ENCODE peak calls at places on chromosomes 5 and 9, in eight cellular contexts. One of them, this sample, is unnamed. For H3K4me1, the result is how much of the 10 kb centered on the place peaks cover.

GRCh38 chr5:1067141-1068121 is 44.4 kb downstream of the SLC12A7 start:
- DNase-seq in DND-41: no peak
- DNase-seq in fibroblast of lung: no peak
- DNase-seq in IMR-90: no peak
- DNase-seq in thoracic aorta: no peak
- DNase-seq in adrenal gland: no peak
- DNase-seq in pancreas: peak
- DNase-seq in MM.1S: no peak
- DNase-seq in this sample: no peak

GRCh38 chr9:114270120-114270975 is 52.5 kb upstream of the ORM1 start:
- DNase-seq in DND-41: no peak
- DNase-seq in fibroblast of lung: no peak
- DNase-seq in IMR-90: no peak
- DNase-seq in thoracic aorta: no peak
- DNase-seq in adrenal gland: no peak
- DNase-seq in pancreas: no peak
- DNase-seq in MM.1S: no peak
- DNase-seq in this sample: no peak

GRCh38 chr5:149937610-149938009 is 7.0 kb downstream of the PDE6A start:
- DNase-seq in DND-41: no peak
- DNase-seq in fibroblast of lung: no peak
- DNase-seq in IMR-90: no peak
- DNase-seq in thoracic aorta: no peak
- DNase-seq in adrenal gland: no peak
- DNase-seq in pancreas: no peak
- DNase-seq in MM.1S: no peak
- DNase-seq in this sample: no peak

GRCh38 chr9:106684940-106685695 is 177.8 kb upstream of the ZNF462 start:
- DNase-seq in DND-41: no peak
- DNase-seq in fibroblast of lung: no peak
- DNase-seq in IMR-90: no peak
- DNase-seq in thoracic aorta: no peak
- DNase-seq in adrenal gland: no peak
- DNase-seq in pancreas: no peak
- DNase-seq in MM.1S: no peak
- DNase-seq in this sample: no peak

GRCh38 chr5:90657788-90658187 is 99.2 kb downstream of the ADGRV1 start:
- DNase-seq in DND-41: no peak
- DNase-seq in fibroblast of lung: no peak
- DNase-seq in IMR-90: no peak
- DNase-seq in thoracic aorta: no peak
- DNase-seq in adrenal gland: no peak
- DNase-seq in pancreas: no peak
- DNase-seq in MM.1S: no peak
- DNase-seq in this sample: no peak

GRCh38 chr9:16033921-16034320 is 481.1 kb downstream of the CCDC171 start:
- DNase-seq in DND-41: no peak
- DNase-seq in fibroblast of lung: no peak
- DNase-seq in IMR-90: no peak
- DNase-seq in thoracic aorta: no peak
- DNase-seq in adrenal gland: no peak
- DNase-seq in pancreas: no peak
- DNase-seq in MM.1S: no peak
- DNase-seq in this sample: no peak

GRCh38 chr5:141811287-141812155 is 66.7 kb downstream of the PCDH1 start:
- DNase-seq in DND-41: peak
- DNase-seq in fibroblast of lung: no peak
- DNase-seq in IMR-90: no peak
- DNase-seq in thoracic aorta: no peak
- DNase-seq in adrenal gland: no peak
- DNase-seq in pancreas: no peak
- DNase-seq in MM.1S: peak
- DNase-seq in this sample: peak

GRCh38 chr5:107809201-107810034 is 138.7 kb upstream of the EFNA5 start:
- DNase-seq in DND-41: no peak
- DNase-seq in fibroblast of lung: peak
- DNase-seq in IMR-90: peak
- DNase-seq in thoracic aorta: no peak
- DNase-seq in adrenal gland: no peak
- DNase-seq in pancreas: no peak
- DNase-seq in MM.1S: no peak
- DNase-seq in this sample: no peak

GRCh38 chr9:121763561-121764370 is 112.3 kb downstream of the DAB2IP start:
- DNase-seq in DND-41: no peak
- DNase-seq in fibroblast of lung: no peak
- DNase-seq in IMR-90: no peak
- DNase-seq in thoracic aorta: no peak
- DNase-seq in adrenal gland: no peak
- DNase-seq in pancreas: peak
- DNase-seq in MM.1S: no peak
- DNase-seq in this sample: no peak

GRCh38 chr5:171573451-171574160 is 154.2 kb downstream of the FGF18 start:
- DNase-seq in DND-41: no peak
- DNase-seq in fibroblast of lung: no peak
- DNase-seq in IMR-90: no peak
- DNase-seq in thoracic aorta: no peak
- DNase-seq in adrenal gland: no peak
- DNase-seq in pancreas: no peak
- DNase-seq in MM.1S: no peak
- DNase-seq in this sample: no peak

GRCh38 chr5:135034186-135034962 is at the start of gene PITX1:
- DNase-seq in DND-41: peak
- DNase-seq in fibroblast of lung: peak
- DNase-seq in IMR-90: peak
- DNase-seq in thoracic aorta: no peak
- DNase-seq in adrenal gland: peak
- DNase-seq in pancreas: peak
- DNase-seq in MM.1S: peak
- DNase-seq in this sample: peak

GRCh38 chr5:135033866-135034185 is 202 bp downstream of the PITX1 start:
- DNase-seq in DND-41: no peak
- DNase-seq in fibroblast of lung: no peak
- DNase-seq in IMR-90: no peak
- DNase-seq in thoracic aorta: no peak
- DNase-seq in adrenal gland: no peak
- DNase-seq in pancreas: no peak
- DNase-seq in MM.1S: no peak
- DNase-seq in this sample: no peak

GRCh38 chr5:135036405-135036804 is 2.4 kb upstream of the PITX1 start:
- DNase-seq in DND-41: no peak
- DNase-seq in fibroblast of lung: no peak
- DNase-seq in IMR-90: no peak
- DNase-seq in thoracic aorta: no peak
- DNase-seq in adrenal gland: no peak
- DNase-seq in pancreas: peak
- DNase-seq in MM.1S: no peak
- DNase-seq in this sample: no peak

GRCh38 chr5:135035678-135036030 is 1.6 kb upstream of the PITX1 start:
- DNase-seq in DND-41: no peak
- DNase-seq in fibroblast of lung: no peak
- DNase-seq in IMR-90: no peak
- DNase-seq in thoracic aorta: no peak
- DNase-seq in adrenal gland: no peak
- DNase-seq in pancreas: peak
- DNase-seq in MM.1S: no peak
- DNase-seq in this sample: no peak

DNA sequence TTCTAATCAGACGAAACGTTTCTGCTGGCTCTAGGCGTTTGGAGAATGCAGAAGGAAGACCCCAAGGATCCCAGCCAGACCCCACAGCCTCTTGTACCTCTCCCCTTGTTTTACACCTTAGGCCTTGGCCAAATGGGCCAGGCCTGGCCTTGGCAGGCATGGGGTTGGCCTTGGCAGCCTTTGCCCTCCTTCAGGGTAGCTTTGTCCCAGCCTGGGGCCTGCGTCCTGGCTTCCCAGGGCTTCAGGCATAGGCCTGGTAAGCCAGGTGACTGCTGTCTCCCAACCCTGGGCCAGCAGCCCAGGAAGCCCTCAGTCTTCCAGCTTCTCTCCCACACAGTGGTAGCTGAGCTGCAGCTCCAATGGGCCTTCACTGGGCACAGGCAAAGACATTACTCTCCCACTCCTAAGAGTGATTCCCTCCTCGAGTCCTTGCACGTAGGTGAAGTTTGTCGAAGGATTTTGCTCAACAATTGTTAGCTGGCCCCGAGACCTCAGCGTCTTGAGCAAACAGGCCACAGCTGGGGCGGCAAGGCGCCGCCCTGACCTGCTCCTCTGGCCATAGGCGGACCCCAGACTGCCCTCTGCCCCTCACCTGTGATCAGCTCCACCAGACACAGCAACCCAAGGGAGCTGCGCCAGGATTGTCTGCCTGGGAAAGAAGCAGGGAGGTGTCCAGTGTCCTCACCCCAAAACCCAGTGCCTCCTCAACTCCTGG is 1.1 kb upstream of the PITX1 start:
- DNase-seq in DND-41: no peak
- DNase-seq in fibroblast of lung: no peak
- DNase-seq in IMR-90: no peak
- DNase-seq in thoracic aorta: no peak
- DNase-seq in adrenal gland: no peak
- DNase-seq in pancreas: peak
- DNase-seq in MM.1S: no peak
- DNase-seq in this sample: no peak
- H3K4me3 ChIP-seq in DND-41: no peak
- H3K4me3 ChIP-seq in fibroblast of lung: no peak
- H3K4me3 ChIP-seq in IMR-90: peak
- H3K4me3 ChIP-seq in thoracic aorta: no peak
- H3K4me3 ChIP-seq in adrenal gland: no peak
- H3K4me3 ChIP-seq in pancreas: no peak
- H3K4me3 ChIP-seq in MM.1S: no peak
- H3K4me3 ChIP-seq in this sample: no peak

DNA sequence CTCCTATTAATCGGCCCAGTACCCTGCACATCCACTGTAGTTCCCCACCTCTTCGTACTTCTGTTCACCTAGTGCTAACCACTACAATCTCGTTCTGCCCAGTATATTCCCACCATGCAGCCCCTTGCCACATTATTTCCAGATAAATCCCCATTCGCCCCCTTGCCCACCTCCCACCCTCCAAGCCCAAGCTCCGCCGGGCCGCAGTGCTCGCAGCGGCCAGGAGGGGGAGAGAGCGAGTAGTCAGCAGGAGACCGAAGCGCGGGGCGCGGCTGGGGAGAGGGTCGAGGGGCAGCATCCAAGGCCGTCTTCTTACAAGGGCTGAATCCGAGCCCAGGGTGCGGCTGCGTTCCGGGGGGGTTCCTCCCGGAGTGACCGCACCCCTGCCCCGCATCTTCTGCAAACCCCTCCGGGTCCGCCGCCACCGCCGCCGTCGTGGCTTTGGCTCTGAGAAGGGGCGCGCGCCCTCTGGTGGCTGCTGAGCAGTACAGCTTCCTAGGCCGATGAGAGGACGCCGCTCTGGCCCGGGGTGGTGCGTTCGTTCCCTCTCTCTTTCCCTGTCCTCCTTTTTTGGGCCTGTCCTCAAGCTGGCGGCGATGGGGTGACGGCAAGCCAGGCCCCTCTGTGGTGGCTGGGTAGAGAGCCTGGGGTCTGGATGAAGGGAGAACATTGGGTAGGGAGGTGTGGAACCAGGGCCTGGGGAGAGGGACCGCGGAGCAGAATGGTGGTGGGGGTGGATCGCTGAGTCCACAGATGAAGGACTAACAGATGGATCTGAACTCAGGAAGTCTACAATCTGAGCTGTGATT is 30.0 kb upstream of the PSD2 start:
- DNase-seq in DND-41: peak
- DNase-seq in fibroblast of lung: peak
- DNase-seq in IMR-90: peak
- DNase-seq in thoracic aorta: no peak
- DNase-seq in adrenal gland: peak
- DNase-seq in pancreas: peak
- DNase-seq in MM.1S: peak
- DNase-seq in this sample: peak
- H3K4me1 ChIP-seq in DND-41: under half
- H3K4me1 ChIP-seq in fibroblast of lung: under half
- H3K4me1 ChIP-seq in IMR-90: under half
- H3K4me1 ChIP-seq in thoracic aorta: under half
- H3K4me1 ChIP-seq in adrenal gland: under half
- H3K4me1 ChIP-seq in pancreas: under half
- H3K4me1 ChIP-seq in MM.1S: under half
- H3K4me1 ChIP-seq in this sample: under half

DNA sequence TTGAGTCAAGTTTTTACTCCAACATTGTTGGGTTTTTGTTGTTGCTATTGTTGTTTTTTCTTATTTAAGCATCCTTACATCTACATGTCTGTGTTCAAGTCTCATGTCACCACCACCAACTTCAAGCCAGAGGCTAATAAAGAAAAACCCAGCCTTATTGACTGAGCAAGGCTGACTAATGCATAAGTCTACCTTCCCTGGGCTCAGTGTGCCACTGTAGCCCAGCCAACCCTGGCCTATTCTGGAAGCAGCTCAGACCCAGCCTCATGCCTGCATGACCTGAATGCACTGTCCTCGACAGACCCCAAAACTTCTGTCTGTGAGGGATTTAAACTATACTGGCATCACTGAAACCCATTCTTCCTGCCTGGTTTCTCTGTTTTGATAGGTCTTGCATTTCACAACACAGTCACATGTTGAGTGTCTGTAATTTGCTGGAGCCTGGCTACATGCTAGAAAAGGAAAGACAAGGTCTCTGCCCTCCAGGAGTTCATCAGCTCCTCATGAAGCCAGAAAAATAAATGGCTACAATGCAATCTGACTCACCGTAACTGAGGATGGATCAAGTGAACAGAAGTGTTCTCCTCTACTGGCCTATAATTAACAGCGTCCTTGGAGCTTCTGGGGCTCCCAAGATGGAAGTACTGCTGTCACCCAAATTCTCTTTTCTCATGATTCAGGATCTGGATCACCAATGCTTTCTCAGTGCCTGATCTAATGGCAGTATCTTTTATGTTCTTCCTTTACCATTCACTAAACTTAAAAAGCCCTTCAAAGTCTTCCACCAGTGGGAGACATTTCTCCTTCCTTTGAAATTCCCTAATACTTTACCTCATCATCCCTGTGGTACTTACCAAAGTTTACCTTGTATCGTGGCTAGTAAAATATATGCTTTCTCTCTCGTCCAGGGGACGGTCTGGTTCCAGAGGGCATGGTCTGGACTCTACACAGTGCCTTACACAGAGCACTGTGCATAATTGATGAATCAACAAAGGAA is 103.9 kb upstream of the IFNE start:
- DNase-seq in DND-41: no peak
- DNase-seq in fibroblast of lung: no peak
- DNase-seq in IMR-90: no peak
- DNase-seq in thoracic aorta: no peak
- DNase-seq in adrenal gland: no peak
- DNase-seq in pancreas: no peak
- DNase-seq in MM.1S: no peak
- DNase-seq in this sample: no peak
- TF ChIP-seq CTCF in DND-41: no peak
- TF ChIP-seq CTCF in fibroblast of lung: peak
- TF ChIP-seq CTCF in IMR-90: peak
- TF ChIP-seq CTCF in thoracic aorta: no peak
- TF ChIP-seq CTCF in adrenal gland: no peak
- TF ChIP-seq CTCF in pancreas: no peak
- TF ChIP-seq CTCF in MM.1S: no peak
- TF ChIP-seq CTCF in this sample: no peak

DNA sequence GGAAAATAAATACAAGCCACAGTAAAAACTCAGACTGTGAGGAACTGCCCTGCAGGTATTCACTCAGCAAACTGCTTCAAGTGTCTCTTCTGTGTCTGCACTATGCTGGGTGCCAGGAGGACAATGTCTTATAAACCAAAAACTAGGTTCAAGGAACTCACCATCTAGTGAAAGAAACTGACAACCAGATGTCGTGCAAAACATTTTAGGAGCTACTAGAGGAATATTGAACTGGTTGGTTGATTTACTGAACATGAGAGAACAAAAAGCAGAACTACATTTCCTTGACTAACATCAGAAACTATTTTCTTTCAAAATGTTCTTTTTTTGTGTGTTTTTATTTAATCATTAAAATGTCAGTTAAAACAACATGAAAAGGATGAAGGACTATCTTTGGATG is 35.2 kb downstream of the ZNF366 start:
- DNase-seq in DND-41: no peak
- DNase-seq in fibroblast of lung: no peak
- DNase-seq in IMR-90: no peak
- DNase-seq in thoracic aorta: no peak
- DNase-seq in adrenal gland: no peak
- DNase-seq in pancreas: no peak
- DNase-seq in MM.1S: no peak
- DNase-seq in this sample: no peak
- H3K4me3 ChIP-seq in DND-41: no peak
- H3K4me3 ChIP-seq in fibroblast of lung: no peak
- H3K4me3 ChIP-seq in IMR-90: no peak
- H3K4me3 ChIP-seq in thoracic aorta: no peak
- H3K4me3 ChIP-seq in adrenal gland: no peak
- H3K4me3 ChIP-seq in pancreas: no peak
- H3K4me3 ChIP-seq in MM.1S: no peak
- H3K4me3 ChIP-seq in this sample: no peak